ENCODE peak calls at places on chromosomes 5 and 9, in six cellular contexts. One of them, this sample, is unnamed.

GRCh38 chr9:113290052-113290607 is 13.0 kb downstream of the RNF183 start:
- DNase-seq in PC-9: no peak
- DNase-seq in astrocyte of the spinal cord: no peak
- DNase-seq in CD8-positive, alpha-beta T cell: no peak
- DNase-seq in NCI-H1092 treated with DMSO at 0.1 percent for 48 hours: no peak
- DNase-seq in A549: no peak
- DNase-seq in this sample: no peak

GRCh38 chr5:148751025-148751424 is 75.4 kb upstream of the ADRB2 start:
- DNase-seq in A549: no peak
- DNase-seq in NCI-H1092 treated with DMSO at 0.1 percent for 48 hours: no peak
- DNase-seq in PC-9: no peak
- DNase-seq in astrocyte of the spinal cord: no peak
- DNase-seq in CD8-positive, alpha-beta T cell: no peak
- DNase-seq in this sample: no peak

GRCh38 chr5:18236386-18236785 is 602.1 kb downstream of the TAF11L14 start:
- DNase-seq in NCI-H1092 treated with DMSO at 0.1 percent for 48 hours: no peak
- DNase-seq in astrocyte of the spinal cord: no peak
- DNase-seq in CD8-positive, alpha-beta T cell: no peak
- DNase-seq in A549: no peak
- DNase-seq in PC-9: no peak
- DNase-seq in this sample: no peak

GRCh38 chr5:36311967-36312366 is 10.3 kb upstream of the RANBP3L start:
- DNase-seq in PC-9: no peak
- DNase-seq in NCI-H1092 treated with DMSO at 0.1 percent for 48 hours: no peak
- DNase-seq in CD8-positive, alpha-beta T cell: no peak
- DNase-seq in A549: no peak
- DNase-seq in astrocyte of the spinal cord: no peak
- DNase-seq in this sample: no peak

GRCh38 chr9:136339958-136340310 is 12.6 kb downstream of the GPSM1 start:
- DNase-seq in CD8-positive, alpha-beta T cell: no peak
- DNase-seq in A549: no peak
- DNase-seq in PC-9: no peak
- DNase-seq in NCI-H1092 treated with DMSO at 0.1 percent for 48 hours: no peak
- DNase-seq in astrocyte of the spinal cord: no peak
- DNase-seq in this sample: no peak

GRCh38 chr5:150789943-150790611 is 11.5 kb downstream of the SMIM3 start:
- DNase-seq in PC-9: peak
- DNase-seq in astrocyte of the spinal cord: peak
- DNase-seq in NCI-H1092 treated with DMSO at 0.1 percent for 48 hours: no peak
- DNase-seq in A549: no peak
- DNase-seq in CD8-positive, alpha-beta T cell: no peak
- DNase-seq in this sample: no peak

GRCh38 chr9:74951725-74952151 is 974 bp downstream of the C9orf40 start:
- DNase-seq in A549: peak
- DNase-seq in CD8-positive, alpha-beta T cell: peak
- DNase-seq in astrocyte of the spinal cord: peak
- DNase-seq in PC-9: peak
- DNase-seq in NCI-H1092 treated with DMSO at 0.1 percent for 48 hours: peak
- DNase-seq in this sample: peak

GRCh38 chr9:21570643-21571275 is 88.6 kb upstream of the IFNE start:
- DNase-seq in CD8-positive, alpha-beta T cell: no peak
- DNase-seq in A549: no peak
- DNase-seq in astrocyte of the spinal cord: no peak
- DNase-seq in PC-9: no peak
- DNase-seq in NCI-H1092 treated with DMSO at 0.1 percent for 48 hours: no peak
- DNase-seq in this sample: no peak

GRCh38 chr5:173670130-173670591 is 53.7 kb upstream of the BOD1 start:
- DNase-seq in NCI-H1092 treated with DMSO at 0.1 percent for 48 hours: no peak
- DNase-seq in astrocyte of the spinal cord: peak
- DNase-seq in CD8-positive, alpha-beta T cell: no peak
- DNase-seq in PC-9: no peak
- DNase-seq in A549: no peak
- DNase-seq in this sample: no peak

This sample was measured in NCI-H345.